ENCODE peak calls at places on chromosomes 11 and 22, in five cellular contexts. B is heart right ventricle; L is mesothelial cell of epicardium; I is CD4-positive, alpha-beta T cell; S is GM12865. G is an unnamed sample.
A peak's percentile ranks its signal among the peaks of the same experiment; 100 is the strongest.

GRCh38 chr11:15897211-15897960 is 459.0 kb downstream of the SOX6 start:
- DNase-seq in B (no peak), L (no peak), I (no peak), S (no peak), G (no peak)

GRCh38 chr11:11384829-11385228 is 31.8 kb upstream of the CSNK2A3 start:
- DNase-seq in B (no peak), L (no peak), I (no peak), S (no peak), G (no peak)

GRCh38 chr11:74870485-74870884 is 78.4 kb downstream of the XRRA1 start:
- DNase-seq in B (no peak), L (no peak), I (no peak), S (peak; percentile 51), G (peak; percentile 22)

GRCh38 chr11:70522613-70523311 is 124.4 kb downstream of the CTTN start:
- DNase-seq in B (no peak), L (no peak), I (no peak), S (peak; percentile 33), G (no peak)

GRCh38 chr11:30583505-30584280 is 2.5 kb downstream of the MPPED2 start:
- DNase-seq in B (peak; percentile 12), L (no peak), I (no peak), S (no peak), G (no peak)

GRCh38 chr11:10858505-10859360 is 880 bp upstream of the ZBED5 start:
- DNase-seq in B (peak; percentile 74), L (peak; percentile 40), I (peak; percentile 36), S (peak; percentile 59), G (no peak)

GRCh38 chr11:9561279-9561982 is 12.0 kb upstream of the WEE1 start:
- DNase-seq in B (no peak), L (no peak), I (no peak), S (no peak), G (no peak)

GRCh38 chr11:67356867-67357561 is 3.7 kb upstream of the POLD4 start:
- DNase-seq in B (peak; percentile 42), L (no peak), I (peak; percentile 61), S (peak; percentile 86), G (peak; percentile 87)

GRCh38 chr11:128516886-128517285 is 70.5 kb downstream of the ETS1 start:
- DNase-seq in B (no peak), L (no peak), I (no peak), S (no peak), G (no peak)

GRCh38 chr11:6259638-6260019 is at the start of gene CCKBR:
- DNase-seq in B (no peak), L (no peak), I (no peak), S (no peak), G (peak; percentile 19)

GRCh38 chr11:123197711-123198110 is 2.7 kb upstream of the CLMP start:
- DNase-seq in B (no peak), L (no peak), I (no peak), S (no peak), G (no peak)

GRCh38 chr11:63961608-63962412 is 12.6 kb upstream of the COX8A start:
- DNase-seq in B (no peak), L (no peak), I (no peak), S (no peak), G (no peak)

GRCh38 chr11:46519351-46519750 is 74.5 kb downstream of the AMBRA1 start:
- DNase-seq in B (no peak), L (no peak), I (no peak), S (no peak), G (no peak)

GRCh38 chr22:49638001-49638400 is 189.7 kb downstream of the BRD1 start:
- DNase-seq in B (no peak), L (no peak), I (no peak), S (no peak), G (no peak)

GRCh38 chr11:8596504-8597046 is 2.5 kb upstream of the STK33 start:
- DNase-seq in B (no peak), L (no peak), I (no peak), S (no peak), G (no peak)

GRCh38 chr11:9574806-9575530 is 1.5 kb downstream of the WEE1 start:
- DNase-seq in B (peak; percentile 26), L (no peak), I (no peak), S (peak; percentile 43), G (no peak)

GRCh38 chr22:39530136-39530535 is 2.4 kb downstream of the RPS19BP1 start:
- DNase-seq in B (no peak), L (no peak), I (no peak), S (no peak), G (no peak)

GRCh38 chr22:39529487-39529851 is 3.1 kb downstream of the RPS19BP1 start:
- DNase-seq in B (no peak), L (no peak), I (no peak), S (no peak), G (no peak)

GRCh38 chr22:39528681-39529486 is 3.7 kb downstream of the RPS19BP1 start:
- DNase-seq in B (peak; percentile 90), L (peak; percentile 78), I (peak; percentile 92), S (peak; percentile 98), G (peak; percentile 65)

GRCh38 chr22:39532215-39533071 is at the start of gene RPS19BP1:
- DNase-seq in B (peak; percentile 98), L (peak; percentile 96), I (peak; percentile 99), S (peak; percentile 100), G (peak; percentile 52)

DNA sequence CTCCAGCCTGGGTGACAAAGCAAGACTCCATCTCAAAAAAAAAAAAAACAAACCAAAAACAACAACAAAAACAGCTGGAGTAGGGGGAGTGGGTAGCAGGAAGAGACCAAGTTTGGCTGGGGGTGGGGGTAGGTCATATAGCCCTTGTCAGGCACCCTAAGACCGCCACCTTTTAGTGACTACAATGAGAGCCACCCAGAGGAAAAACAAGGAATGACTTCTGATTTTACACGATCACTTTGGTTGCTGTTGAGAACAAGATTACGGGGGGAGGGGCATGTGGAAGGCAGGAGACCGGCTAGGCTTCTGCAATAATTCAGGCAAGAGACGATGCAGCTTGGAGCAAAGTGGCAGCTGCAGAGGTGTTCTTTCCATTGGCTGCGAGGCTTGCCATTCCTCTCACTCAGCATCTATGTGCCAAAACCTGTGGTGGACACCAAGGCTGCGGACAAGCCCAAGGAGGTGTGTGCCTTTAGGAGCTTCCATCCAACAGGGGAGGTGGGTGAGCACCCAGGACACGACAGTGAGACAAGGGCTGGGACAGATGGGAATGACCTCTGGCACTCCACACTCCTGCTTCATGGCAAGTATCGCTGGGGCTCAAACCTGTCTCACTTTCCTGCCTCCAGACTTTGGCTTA is 1.7 kb downstream of the RPS19BP1 start:
- DNase-seq in B (no peak), L (no peak), I (no peak), S (peak; percentile 67), G (no peak)
- TF ChIP-seq CTCF in B (no peak), L (peak; percentile 41), I (no peak), S (peak; percentile 25), G (peak; percentile 23)

DNA sequence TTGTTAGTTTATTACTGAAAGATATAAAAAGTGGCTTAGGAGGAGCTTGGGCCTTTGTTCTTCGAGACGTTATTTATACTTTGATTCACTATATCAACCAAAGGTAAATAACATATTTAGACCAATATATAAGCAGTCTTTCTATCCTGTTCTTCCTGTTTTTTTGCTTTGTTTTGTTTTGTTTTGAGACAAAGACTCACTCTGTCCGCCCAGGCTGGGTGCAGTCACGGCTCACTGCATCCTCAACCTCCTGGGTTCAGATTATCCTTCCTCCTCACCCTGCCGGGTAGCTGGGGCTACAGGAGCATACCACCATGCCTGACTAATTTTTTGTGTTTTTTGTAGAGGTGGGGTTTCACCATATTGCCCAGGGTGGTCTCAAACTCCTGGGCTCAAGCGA is 66.8 kb downstream of the ATM start:
- DNase-seq in B (no peak), L (no peak), I (no peak), S (peak; percentile 4), G (no peak)
- TF ChIP-seq CTCF in B (no peak), L (no peak), I (no peak), S (no peak), G (no peak)

GRCh38 chr22:37674951-37675929 is at the start of gene LGALS1:
- DNase-seq in B (peak; percentile 96), L (no peak), I (peak; percentile 56), S (peak; percentile 93), G (no peak)
- TF ChIP-seq CTCF in B (no peak), L (no peak), I (no peak), S (no peak), G (no peak)

DNA sequence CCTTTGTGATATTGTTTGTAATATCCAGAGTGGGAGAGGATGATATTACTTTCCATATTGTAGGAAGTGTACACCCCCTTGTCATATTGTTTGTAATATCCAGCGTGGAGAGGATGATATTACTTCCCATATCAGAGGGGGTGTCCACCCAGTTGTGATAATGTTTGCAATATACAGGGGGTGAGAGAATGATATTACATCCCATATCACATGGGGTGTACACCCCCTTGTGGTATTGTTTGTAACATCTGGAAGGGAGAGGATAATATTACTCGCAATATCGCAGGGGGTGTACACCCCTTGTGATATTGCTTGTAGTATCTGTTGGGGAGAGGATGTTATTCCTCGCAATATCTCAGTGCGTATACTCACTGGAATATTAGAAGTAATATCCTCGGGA is 61.5 kb downstream of the PRSS23 start:
- DNase-seq in B (no peak), L (no peak), I (no peak), S (no peak), G (no peak)
- TF ChIP-seq CTCF in B (no peak), L (no peak), I (no peak), S (no peak), G (no peak)

DNA sequence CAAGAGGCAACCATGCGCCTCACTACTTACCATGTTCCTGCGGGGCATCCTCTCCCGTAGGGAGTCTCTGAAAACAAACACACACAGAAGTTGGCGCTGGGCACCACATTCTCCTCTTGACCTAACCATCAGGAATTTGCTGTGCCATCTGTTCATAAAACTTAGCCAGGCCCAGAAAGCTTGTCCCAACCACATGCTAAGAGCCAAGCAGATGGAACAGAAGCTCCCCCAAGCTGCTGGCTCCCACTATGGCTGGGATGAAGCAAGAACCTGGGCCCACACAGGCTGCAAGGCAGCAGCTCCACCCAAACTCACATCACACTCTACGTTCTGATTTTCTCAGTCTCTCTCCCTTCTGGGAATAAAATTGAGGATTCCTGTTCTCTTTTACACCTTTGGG is 17.4 kb downstream of the HPS4 start:
- DNase-seq in B (no peak), L (no peak), I (no peak), S (no peak), G (no peak)
- TF ChIP-seq CTCF in B (no peak), L (no peak), I (no peak), S (no peak), G (peak; percentile 23)

G was measured in D721Med.